ENCODE peak calls at places on chromosomes 1 and 21, in five cellular contexts. G is fibroblast of pulmonary artery, Y is lower leg skin, H is right lobe of liver, W is glutamatergic neuron. S is an unnamed sample.

GRCh38 chr1:192844360-192844759 is 35.5 kb downstream of the RGS2 start:
- DNase-seq in G (no peak), Y (no peak), H (no peak), W (no peak), S (no peak)

GRCh38 chr1:218851601-218852000 is 322.1 kb upstream of the LYPLAL1 start:
- DNase-seq in G (peak), Y (no peak), H (no peak), W (no peak), S (no peak)

GRCh38 chr1:80799457-80799856 is 1001.3 kb upstream of the ADGRL2 start:
- DNase-seq in G (no peak), Y (no peak), H (no peak), W (no peak), S (no peak)

GRCh38 chr1:205783904-205784303 is 8.6 kb upstream of the RAB29 start:
- DNase-seq in G (peak), Y (no peak), H (peak), W (no peak), S (no peak)

GRCh38 chr1:239587066-239587465 is 200.7 kb downstream of the CHRM3 start:
- DNase-seq in G (no peak), Y (no peak), H (no peak), W (no peak), S (no peak)

GRCh38 chr1:91826248-91826647 is 59.7 kb downstream of the TGFBR3 start:
- DNase-seq in G (no peak), Y (peak), H (no peak), W (no peak), S (no peak)

GRCh38 chr1:3180915-3181314 is 111.9 kb downstream of the PRDM16 start:
- DNase-seq in G (no peak), Y (no peak), H (no peak), W (no peak), S (no peak)

GRCh38 chr1:202576816-202577215 is 133.4 kb downstream of the SYT2 start:
- DNase-seq in G (peak), Y (no peak), H (no peak), W (no peak), S (no peak)

GRCh38 chr1:38741341-38741740 is 118.2 kb downstream of the RRAGC start:
- DNase-seq in G (peak), Y (no peak), H (no peak), W (no peak), S (no peak)

GRCh38 chr1:206687915-206688442 is 3.3 kb downstream of the MAPKAPK2 start:
- DNase-seq in G (no peak), Y (no peak), H (no peak), W (no peak), S (no peak)

GRCh38 chr1:210598135-210598652 is 269.5 kb downstream of the HHAT start:
- DNase-seq in G (peak), Y (no peak), H (no peak), W (no peak), S (no peak)

DNA sequence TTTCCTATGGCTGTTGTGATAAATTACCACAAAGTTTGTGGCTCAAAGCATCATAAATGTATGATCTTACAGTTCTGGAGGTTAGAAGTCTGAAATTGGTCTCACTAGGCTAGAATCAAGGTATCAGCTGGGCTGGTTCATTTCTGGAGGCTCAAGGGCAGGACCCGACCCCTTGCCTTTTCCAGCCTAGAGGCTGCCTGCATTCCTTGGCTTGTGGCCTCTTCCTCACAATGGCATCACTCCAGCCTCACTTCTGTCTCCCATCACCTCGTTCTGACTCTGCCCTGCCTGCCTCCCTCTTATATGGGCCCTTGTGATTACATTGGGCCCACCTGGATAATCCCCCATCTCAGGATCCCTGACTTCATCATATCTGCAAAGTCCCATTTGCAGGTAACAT is 8.0 kb downstream of the COQ8A start:
- DNase-seq in G (no peak), Y (peak), H (no peak), W (no peak), S (no peak)
- TF ChIP-seq CTCF in G (no peak), Y (no peak), H (no peak), W (no peak), S (no peak)

GRCh38 chr21:14382835-14383595 is at the start of gene HSPA13:
- DNase-seq in G (peak), Y (peak), H (peak), W (peak), S (peak)
- TF ChIP-seq CTCF in G (no peak), Y (no peak), H (no peak), W (no peak), S (no peak)

DNA sequence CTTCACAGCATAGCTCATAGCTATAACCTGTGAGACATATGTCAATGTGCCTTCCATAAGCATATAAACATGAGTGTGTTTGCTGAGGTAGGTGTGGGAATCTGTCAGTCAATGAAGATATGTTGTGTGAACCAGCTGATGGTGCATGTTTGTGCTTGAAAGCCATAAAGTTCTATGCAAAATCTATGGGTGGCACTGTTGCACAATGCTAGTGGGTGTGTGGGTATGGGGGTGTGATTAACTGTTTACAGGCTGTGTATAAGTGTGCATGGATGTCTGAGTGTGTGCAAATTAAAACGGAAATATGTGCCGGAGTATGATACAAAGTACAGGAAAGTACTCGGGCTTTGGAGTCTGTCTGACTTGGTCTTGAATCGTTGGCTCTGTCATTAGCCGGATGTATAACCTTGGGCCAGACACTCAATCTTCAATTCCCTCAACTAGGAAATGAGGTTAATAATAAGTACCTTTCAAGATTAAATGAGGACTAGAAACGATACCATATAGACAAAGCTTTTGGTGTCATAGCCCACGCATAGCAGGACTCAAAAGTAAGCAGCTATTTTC is 926 bp upstream of the ATP2B4 start:
- DNase-seq in G (peak), Y (no peak), H (no peak), W (no peak), S (no peak)
- TF ChIP-seq CTCF in G (peak), Y (no peak), H (peak), W (no peak), S (no peak)

GRCh38 chr21:29360799-29361765 is 62.4 kb downstream of the BACH1 start:
- DNase-seq in G (no peak), Y (no peak), H (no peak), W (no peak), S (no peak)
- TF ChIP-seq CTCF in G (no peak), Y (no peak), H (peak), W (no peak), S (no peak)

GRCh38 chr1:171486048-171486519 is 754 bp downstream of the PRRC2C start:
- DNase-seq in G (peak), Y (no peak), H (no peak), W (no peak), S (peak)
- TF ChIP-seq CTCF in G (no peak), Y (no peak), H (no peak), W (no peak), S (no peak)

S was measured in omental fat pad.